ENCODE peak calls at places on chromosomes 16 and 17, in ten cellular contexts. F is adrenal gland, R is IMR-90, J is ovary, T is breast epithelium, G is K562, Z is HCT116, N is body of pancreas, P is stomach, U is uterus. V is an unnamed sample.
A peak's percentile ranks its signal among the peaks of the same experiment; 100 is the strongest.

GRCh38 chr16:11257131-11257938 is 1.3 kb upstream of the SOCS1 start:
- DNase-seq in F (peak; percentile 84), R (peak; percentile 84), J (peak; percentile 78), T (peak; percentile 75), G (peak; percentile 64), Z (peak; percentile 69), N (peak; percentile 84), P (peak; percentile 74), U (peak; percentile 84), V (peak; percentile 82)

GRCh38 chr17:75542184-75542583 is 16.7 kb downstream of the LLGL2 start:
- DNase-seq in F (no peak), R (no peak), J (no peak), T (no peak), G (no peak), Z (no peak), N (no peak), P (peak; percentile 49), U (no peak), V (no peak)

GRCh38 chr16:64880994-64881393 is 240.9 kb downstream of the CDH11 start:
- DNase-seq in F (no peak), R (peak; percentile 15), J (no peak), T (no peak), G (no peak), Z (no peak), N (no peak), P (no peak), U (no peak), V (no peak)

GRCh38 chr16:83068686-83069085 is 441.9 kb downstream of the CDH13 start:
- DNase-seq in F (no peak), R (peak; percentile 46), J (no peak), T (no peak), G (no peak), Z (no peak), N (no peak), P (no peak), U (no peak), V (no peak)

GRCh38 chr16:47504599-47504998 is 43.5 kb downstream of the PHKB start:
- DNase-seq in F (peak; percentile 80), R (peak; percentile 23), J (no peak), T (no peak), G (no peak), Z (no peak), N (no peak), P (no peak), U (no peak), V (no peak)

GRCh38 chr16:72894291-72895151 is 153.4 kb downstream of the ZFHX3 start:
- DNase-seq in F (no peak), R (peak; percentile 51), J (no peak), T (no peak), G (no peak), Z (no peak), N (no peak), P (no peak), U (peak; percentile 36), V (peak; percentile 90)

GRCh38 chr16:79605999-79606398 is 5.5 kb upstream of the MAF start:
- DNase-seq in F (no peak), R (no peak), J (no peak), T (no peak), G (no peak), Z (no peak), N (no peak), P (no peak), U (peak; percentile 63), V (no peak)

GRCh38 chr16:48003226-48003907 is 152.4 kb downstream of the ABCC12 start:
- DNase-seq in F (no peak), R (no peak), J (no peak), T (no peak), G (no peak), Z (no peak), N (no peak), P (no peak), U (no peak), V (peak; percentile 50)

GRCh38 chr17:29592850-29593545 is at the start of gene ANKRD13B:
- DNase-seq in F (peak; percentile 22), R (no peak), J (peak; percentile 74), T (no peak), G (peak; percentile 68), Z (no peak), N (peak; percentile 56), P (no peak), U (peak; percentile 55), V (peak; percentile 33)

GRCh38 chr17:9987779-9988585 is 82.9 kb upstream of the RCVRN start:
- DNase-seq in F (no peak), R (peak; percentile 21), J (no peak), T (no peak), G (peak; percentile 57), Z (no peak), N (peak; percentile 36), P (no peak), U (no peak), V (peak; percentile 8)

GRCh38 chr16:57711331-57711730 is 16.7 kb downstream of the DRC7 start:
- DNase-seq in F (no peak), R (no peak), J (no peak), T (no peak), G (no peak), Z (no peak), N (no peak), P (peak; percentile 5), U (no peak), V (no peak)

GRCh38 chr17:238071-238963 is 56.9 kb upstream of the DOC2B start:
- DNase-seq in F (peak; percentile 3), R (no peak), J (no peak), T (no peak), G (no peak), Z (no peak), N (peak; percentile 2), P (no peak), U (no peak), V (no peak)

GRCh38 chr17:19306160-19307111 is 56.1 kb downstream of the B9D1 start:
- DNase-seq in F (peak; percentile 33), R (no peak), J (no peak), T (no peak), G (no peak), Z (no peak), N (no peak), P (peak; percentile 30), U (no peak), V (no peak)

GRCh38 chr17:76309461-76309860 is 1.4 kb upstream of the QRICH2 start:
- DNase-seq in F (no peak), R (no peak), J (no peak), T (no peak), G (no peak), Z (no peak), N (no peak), P (no peak), U (no peak), V (no peak)

GRCh38 chr16:73202176-73202729 is 154.3 kb upstream of the ZFHX3 start:
- DNase-seq in F (no peak), R (peak; percentile 97), J (no peak), T (no peak), G (no peak), Z (no peak), N (peak; percentile 73), P (no peak), U (no peak), V (no peak)

GRCh38 chr17:58399974-58400373 is 17.4 kb downstream of the RNF43 start:
- DNase-seq in F (no peak), R (no peak), J (no peak), T (no peak), G (no peak), Z (no peak), N (no peak), P (no peak), U (no peak), V (no peak)

GRCh38 chr17:35920229-35920628 is 10.3 kb downstream of the RDM1 start:
- DNase-seq in F (no peak), R (no peak), J (no peak), T (no peak), G (no peak), Z (no peak), N (no peak), P (no peak), U (no peak), V (no peak)
- H3K27me3 ChIP-seq in F (no peaks in the 10 kb centered on the region), R (no peaks in the 10 kb centered on the region), J (no peaks in the 10 kb centered on the region), T (no peaks in the 10 kb centered on the region), G (no peaks in the 10 kb centered on the region), Z (no peaks in the 10 kb centered on the region), N (no peaks in the 10 kb centered on the region), P (peaks cover 7% of the 10 kb centered on the region), U (no peaks in the 10 kb centered on the region), V (no peaks in the 10 kb centered on the region)

DNA sequence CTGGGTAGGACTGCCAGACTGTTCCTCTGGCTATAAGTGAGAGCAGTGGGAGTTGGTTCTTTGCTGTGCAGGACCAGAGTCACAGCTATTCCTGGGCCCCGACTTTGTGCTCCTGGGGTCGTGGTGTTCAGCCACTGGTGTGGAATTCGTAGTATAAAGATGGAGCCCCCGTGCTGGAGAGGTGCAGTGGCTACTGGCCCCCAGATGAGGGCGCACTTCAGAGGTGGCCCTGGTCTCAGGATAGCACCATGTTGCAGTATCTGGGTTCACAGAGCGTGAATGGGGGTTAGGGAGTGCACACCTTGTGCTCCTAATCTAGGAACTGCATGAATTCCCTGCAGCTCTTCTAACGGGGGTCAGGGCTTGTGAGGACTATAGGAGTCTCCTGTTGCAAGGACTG is 21.1 kb downstream of the TANC2 start:
- DNase-seq in F (no peak), R (no peak), J (no peak), T (no peak), G (peak; percentile 32), Z (no peak), N (no peak), P (no peak), U (no peak), V (no peak)
- TF ChIP-seq CTCF in F (no peak), R (peak; percentile 27), J (no peak), T (no peak), G (peak; percentile 28), Z (no peak), N (no peak), P (no peak), U (no peak), V (no peak)

GRCh38 chr17:41930009-41930832 is at the start of gene ODAD4:
- DNase-seq in F (peak; percentile 97), R (peak; percentile 98), J (peak; percentile 97), T (peak; percentile 96), G (peak; percentile 92), Z (peak; percentile 89), N (peak; percentile 99), P (peak; percentile 98), U (peak; percentile 98), V (peak; percentile 97)
- TF ChIP-seq POLR2A in F (peak; percentile 71), R (peak; percentile 72), J (no peak), T (no peak), G (peak; percentile 92), Z (peak; percentile 92), N (peak; percentile 49), P (peak; percentile 36), U (peak; percentile 62), V (no peak)

DNA sequence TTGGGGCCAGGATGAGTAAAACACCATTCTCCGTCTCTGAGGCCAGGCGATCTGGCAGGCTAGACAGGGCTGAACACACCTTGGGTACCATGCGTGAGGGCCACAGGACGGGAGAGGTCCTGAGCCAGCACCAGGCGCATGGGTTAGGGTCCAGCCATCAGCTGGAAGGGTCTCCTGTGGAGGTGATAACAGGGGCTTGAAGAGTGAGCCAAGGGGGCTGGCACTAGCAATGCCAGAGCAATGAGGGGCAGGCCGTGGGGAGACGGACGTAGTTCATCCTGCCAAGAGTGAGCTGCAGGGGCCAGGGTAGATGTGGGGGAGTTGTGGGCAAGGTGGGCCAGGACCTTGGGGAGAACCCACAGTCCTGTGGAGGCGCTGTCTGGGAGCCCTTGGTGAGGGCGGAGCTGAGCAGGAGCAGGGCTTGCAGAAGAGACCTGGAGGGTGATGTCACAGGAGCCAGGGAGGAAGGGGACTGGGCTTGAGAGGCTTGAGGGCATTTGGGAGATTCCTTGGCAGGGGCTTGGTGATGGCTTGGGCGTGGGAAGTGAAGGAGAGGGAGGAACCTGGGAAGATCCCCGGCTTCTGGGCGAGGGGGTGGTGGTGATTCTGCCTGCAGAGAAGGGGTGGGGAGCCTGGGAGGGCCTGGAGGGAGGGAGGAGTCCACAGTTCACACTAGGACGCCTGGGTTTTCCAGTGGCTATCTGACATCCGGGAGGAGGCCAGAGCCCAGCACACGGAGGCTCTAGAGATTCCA is 6.3 kb upstream of the NPTX1 start:
- DNase-seq in F (no peak), R (no peak), J (no peak), T (no peak), G (no peak), Z (no peak), N (no peak), P (no peak), U (no peak), V (no peak)
- H3K27me3 ChIP-seq in F (peaks cover 50% of the 10 kb centered on the region), R (peaks cover 66% of the 10 kb centered on the region), J (peaks cover 10% of the 10 kb centered on the region), T (peaks cover 14% of the 10 kb centered on the region), G (peaks cover 7% of the 10 kb centered on the region), Z (no peaks in the 10 kb centered on the region), N (no peaks in the 10 kb centered on the region), P (peaks cover 98% of the 10 kb centered on the region), U (peaks cover 21% of the 10 kb centered on the region), V (peaks cover 17% of the 10 kb centered on the region)